ENCODE peak calls at places on chromosomes 7 and 10, in four cellular contexts. One of them, this sample, is unnamed.

GRCh38 chr10:51886438-51887068 is 187.2 kb upstream of the CSTF2T start:
- DNase-seq in HL-60: no peak
- DNase-seq in fibroblast of lung: peak
- DNase-seq in neural progenitor cell: no peak
- DNase-seq in this sample: no peak

GRCh38 chr10:4541292-4541691 is 284.7 kb upstream of the AKR1E2 start:
- DNase-seq in neural progenitor cell: no peak
- DNase-seq in fibroblast of lung: peak
- DNase-seq in HL-60: no peak
- DNase-seq in this sample: peak

GRCh38 chr10:3749597-3750351 is 35.2 kb downstream of the KLF6 start:
- DNase-seq in neural progenitor cell: no peak
- DNase-seq in HL-60: no peak
- DNase-seq in fibroblast of lung: peak
- DNase-seq in this sample: no peak

GRCh38 chr7:45662018-45662417 is 87.8 kb downstream of the ADCY1 start:
- DNase-seq in neural progenitor cell: no peak
- DNase-seq in HL-60: no peak
- DNase-seq in fibroblast of lung: no peak
- DNase-seq in this sample: no peak

GRCh38 chr10:3776796-3777571 is 8.0 kb downstream of the KLF6 start:
- DNase-seq in fibroblast of lung: peak
- DNase-seq in HL-60: no peak
- DNase-seq in neural progenitor cell: no peak
- DNase-seq in this sample: peak

GRCh38 chr10:3400368-3400767 is 227.8 kb upstream of the PITRM1 start:
- DNase-seq in fibroblast of lung: peak
- DNase-seq in neural progenitor cell: no peak
- DNase-seq in HL-60: no peak
- DNase-seq in this sample: no peak

GRCh38 chr10:6109444-6109775 is 20.6 kb downstream of the RBM17 start:
- DNase-seq in neural progenitor cell: no peak
- DNase-seq in HL-60: no peak
- DNase-seq in fibroblast of lung: no peak
- DNase-seq in this sample: no peak

GRCh38 chr10:34415039-34415438 is 400.1 kb downstream of the PARD3 start:
- DNase-seq in neural progenitor cell: no peak
- DNase-seq in HL-60: no peak
- DNase-seq in fibroblast of lung: no peak
- DNase-seq in this sample: no peak

GRCh38 chr10:99916776-99917175 is 93.0 kb downstream of the DNMBP start:
- DNase-seq in fibroblast of lung: no peak
- DNase-seq in neural progenitor cell: no peak
- DNase-seq in HL-60: no peak
- DNase-seq in this sample: no peak

GRCh38 chr7:129635300-129636029 is 23.9 kb downstream of the NRF1 start:
- DNase-seq in HL-60: no peak
- DNase-seq in fibroblast of lung: peak
- DNase-seq in neural progenitor cell: peak
- DNase-seq in this sample: peak

GRCh38 chr10:51501396-51501795 is 198.0 kb downstream of the CSTF2T start:
- DNase-seq in neural progenitor cell: no peak
- DNase-seq in fibroblast of lung: peak
- DNase-seq in HL-60: no peak
- DNase-seq in this sample: no peak

GRCh38 chr7:156684661-156685060 is 44.1 kb downstream of the RNF32 start:
- DNase-seq in HL-60: no peak
- DNase-seq in neural progenitor cell: no peak
- DNase-seq in fibroblast of lung: no peak
- DNase-seq in this sample: no peak

GRCh38 chr7:118000480-118001202 is 127.4 kb upstream of the CTTNBP2 start:
- DNase-seq in fibroblast of lung: no peak
- DNase-seq in HL-60: no peak
- DNase-seq in neural progenitor cell: no peak
- DNase-seq in this sample: no peak

GRCh38 chr7:157087646-157088045 is 51.1 kb upstream of the UBE3C start:
- DNase-seq in fibroblast of lung: no peak
- DNase-seq in HL-60: no peak
- DNase-seq in neural progenitor cell: no peak
- DNase-seq in this sample: no peak

GRCh38 chr10:14674376-14675050 is 100.2 kb downstream of the FAM107B start:
- DNase-seq in fibroblast of lung: no peak
- DNase-seq in HL-60: no peak
- DNase-seq in neural progenitor cell: no peak
- DNase-seq in this sample: no peak

GRCh38 chr10:52526251-52526823 is 212.3 kb downstream of the DKK1 start:
- DNase-seq in HL-60: no peak
- DNase-seq in neural progenitor cell: no peak
- DNase-seq in fibroblast of lung: peak
- DNase-seq in this sample: no peak

GRCh38 chr7:1546909-1547776 is 8.9 kb downstream of the TMEM184A start:
- DNase-seq in neural progenitor cell: no peak
- DNase-seq in HL-60: no peak
- DNase-seq in fibroblast of lung: no peak
- DNase-seq in this sample: no peak

GRCh38 chr7:46363688-46364087 is 442.6 kb upstream of the IGFBP3 start:
- DNase-seq in neural progenitor cell: peak
- DNase-seq in fibroblast of lung: no peak
- DNase-seq in HL-60: no peak
- DNase-seq in this sample: no peak

GRCh38 chr7:67393903-67394302 is 397.3 kb downstream of the TYW1 start:
- DNase-seq in HL-60: no peak
- DNase-seq in neural progenitor cell: no peak
- DNase-seq in fibroblast of lung: no peak
- DNase-seq in this sample: no peak

GRCh38 chr7:41755100-41755499 is 52.2 kb upstream of the INHBA start:
- DNase-seq in neural progenitor cell: no peak
- DNase-seq in fibroblast of lung: no peak
- DNase-seq in HL-60: no peak
- DNase-seq in this sample: no peak

GRCh38 chr10:75347211-75347610 is 54.4 kb downstream of the ZNF503 start:
- DNase-seq in HL-60: no peak
- DNase-seq in fibroblast of lung: no peak
- DNase-seq in neural progenitor cell: no peak
- DNase-seq in this sample: no peak

GRCh38 chr10:130257897-130258296 is 121.7 kb downstream of the GLRX3 start:
- DNase-seq in fibroblast of lung: no peak
- DNase-seq in HL-60: no peak
- DNase-seq in neural progenitor cell: no peak
- DNase-seq in this sample: no peak

GRCh38 chr7:151125835-151126481 is 39.7 kb downstream of the AGAP3 start:
- DNase-seq in fibroblast of lung: no peak
- DNase-seq in HL-60: no peak
- DNase-seq in neural progenitor cell: peak
- DNase-seq in this sample: no peak

GRCh38 chr10:100838986-100839385 is 73.8 kb upstream of the SLF2 start:
- DNase-seq in fibroblast of lung: no peak
- DNase-seq in neural progenitor cell: no peak
- DNase-seq in HL-60: peak
- DNase-seq in this sample: no peak

GRCh38 chr7:76165973-76166403 is 35.7 kb upstream of the SRRM3 start:
- DNase-seq in HL-60: no peak
- DNase-seq in neural progenitor cell: no peak
- DNase-seq in fibroblast of lung: no peak
- DNase-seq in this sample: no peak

GRCh38 chr10:97102441-97102840 is 83.3 kb downstream of the SLIT1 start:
- DNase-seq in fibroblast of lung: no peak
- DNase-seq in HL-60: no peak
- DNase-seq in neural progenitor cell: no peak
- DNase-seq in this sample: no peak

GRCh38 chr10:97099868-97100267 is 85.9 kb downstream of the SLIT1 start:
- DNase-seq in fibroblast of lung: no peak
- DNase-seq in HL-60: no peak
- DNase-seq in neural progenitor cell: no peak
- DNase-seq in this sample: no peak

GRCh38 chr10:97099089-97099488 is 86.7 kb downstream of the SLIT1 start:
- DNase-seq in neural progenitor cell: no peak
- DNase-seq in fibroblast of lung: no peak
- DNase-seq in HL-60: no peak
- DNase-seq in this sample: no peak

GRCh38 chr10:97100657-97101056 is 85.1 kb downstream of the SLIT1 start:
- DNase-seq in fibroblast of lung: no peak
- DNase-seq in neural progenitor cell: no peak
- DNase-seq in HL-60: no peak
- DNase-seq in this sample: no peak

DNA sequence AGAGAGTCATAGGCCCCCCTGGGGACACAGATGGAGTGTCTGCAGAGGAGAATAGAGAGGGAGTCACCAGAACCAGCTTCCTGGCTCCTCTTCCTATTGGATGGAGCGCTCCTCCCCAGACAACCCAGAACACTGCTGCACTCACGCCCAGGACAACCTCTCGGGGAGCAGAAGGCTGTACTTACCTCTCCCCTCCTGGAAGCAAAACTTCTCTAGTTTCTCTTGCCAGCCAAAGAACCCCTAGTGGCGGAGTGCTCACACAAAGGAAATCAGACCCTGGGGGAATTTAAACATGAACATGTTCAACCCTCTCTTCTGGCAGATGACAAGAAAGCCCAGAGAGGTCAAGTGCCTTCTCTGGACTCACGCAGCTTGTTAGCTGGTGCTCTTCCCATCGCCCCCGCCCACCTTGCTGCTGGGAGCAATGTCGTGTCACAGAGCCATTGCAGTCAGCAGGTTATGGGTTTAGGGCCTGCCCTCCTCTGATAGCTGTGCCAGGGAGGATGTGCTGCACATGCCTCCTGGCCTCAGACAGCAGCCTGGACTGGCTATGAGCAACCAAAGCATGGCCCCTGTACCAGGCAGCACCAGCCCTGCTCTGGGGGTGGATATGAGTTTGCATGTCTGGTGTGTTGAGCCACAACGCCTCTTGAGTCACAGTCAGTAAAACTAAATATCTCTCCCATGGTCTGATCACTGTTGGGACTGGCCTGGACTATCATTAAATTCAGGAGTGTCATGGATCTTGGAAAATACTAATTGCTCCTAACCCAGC is 84.4 kb downstream of the SLIT1 start:
- DNase-seq in HL-60: no peak
- DNase-seq in fibroblast of lung: no peak
- DNase-seq in neural progenitor cell: no peak
- DNase-seq in this sample: no peak
- TF ChIP-seq CTCF in HL-60: no peak
- TF ChIP-seq CTCF in fibroblast of lung: no peak
- TF ChIP-seq CTCF in neural progenitor cell: peak
- TF ChIP-seq CTCF in this sample: no peak

GRCh38 chr10:28492093-28492492 is 40.8 kb upstream of the WAC start:
- DNase-seq in HL-60: peak
- DNase-seq in neural progenitor cell: no peak
- DNase-seq in fibroblast of lung: peak
- DNase-seq in this sample: no peak
- H3K4me3 ChIP-seq in HL-60: peak
- H3K4me3 ChIP-seq in neural progenitor cell: no peak
- H3K4me3 ChIP-seq in fibroblast of lung: no peak
- H3K4me3 ChIP-seq in this sample: no peak

GRCh38 chr7:17062433-17063383 is 180.9 kb upstream of the AGR3 start:
- DNase-seq in neural progenitor cell: no peak
- DNase-seq in fibroblast of lung: no peak
- DNase-seq in HL-60: no peak
- DNase-seq in this sample: no peak
- TF ChIP-seq CTCF in neural progenitor cell: peak
- TF ChIP-seq CTCF in fibroblast of lung: peak
- TF ChIP-seq CTCF in HL-60: no peak
- TF ChIP-seq CTCF in this sample: no peak

GRCh38 chr10:58802047-58802446 is 289.4 kb downstream of the BICC1 start:
- DNase-seq in neural progenitor cell: no peak
- DNase-seq in HL-60: no peak
- DNase-seq in fibroblast of lung: no peak
- DNase-seq in this sample: no peak
- H3K4me3 ChIP-seq in neural progenitor cell: no peak
- H3K4me3 ChIP-seq in HL-60: no peak
- H3K4me3 ChIP-seq in fibroblast of lung: no peak
- H3K4me3 ChIP-seq in this sample: no peak

GRCh38 chr10:114682532-114682931 is 24.5 kb upstream of the ABLIM1 start:
- DNase-seq in HL-60: no peak
- DNase-seq in neural progenitor cell: no peak
- DNase-seq in fibroblast of lung: peak
- DNase-seq in this sample: no peak
- TF ChIP-seq CTCF in HL-60: no peak
- TF ChIP-seq CTCF in neural progenitor cell: no peak
- TF ChIP-seq CTCF in fibroblast of lung: no peak
- TF ChIP-seq CTCF in this sample: no peak

GRCh38 chr10:42868530-42868929 is 85.9 kb downstream of the BMS1 start:
- DNase-seq in neural progenitor cell: no peak
- DNase-seq in fibroblast of lung: no peak
- DNase-seq in HL-60: no peak
- DNase-seq in this sample: no peak
- H3K4me3 ChIP-seq in neural progenitor cell: no peak
- H3K4me3 ChIP-seq in fibroblast of lung: no peak
- H3K4me3 ChIP-seq in HL-60: no peak
- H3K4me3 ChIP-seq in this sample: no peak

GRCh38 chr10:19683965-19684364 is 132.3 kb upstream of the PLXDC2 start:
- DNase-seq in HL-60: no peak
- DNase-seq in fibroblast of lung: no peak
- DNase-seq in neural progenitor cell: no peak
- DNase-seq in this sample: no peak
- TF ChIP-seq CTCF in HL-60: no peak
- TF ChIP-seq CTCF in fibroblast of lung: peak
- TF ChIP-seq CTCF in neural progenitor cell: peak
- TF ChIP-seq CTCF in this sample: no peak

GRCh38 chr7:141872931-141873330 is 31.6 kb upstream of the PRSS37 start:
- DNase-seq in HL-60: no peak
- DNase-seq in neural progenitor cell: no peak
- DNase-seq in fibroblast of lung: no peak
- DNase-seq in this sample: no peak

GRCh38 chr7:141877365-141877764 is 36.1 kb upstream of the PRSS37 start:
- DNase-seq in neural progenitor cell: no peak
- DNase-seq in HL-60: no peak
- DNase-seq in fibroblast of lung: no peak
- DNase-seq in this sample: no peak

GRCh38 chr7:141875453-141875852 is 34.2 kb upstream of the PRSS37 start:
- DNase-seq in neural progenitor cell: no peak
- DNase-seq in fibroblast of lung: no peak
- DNase-seq in HL-60: peak
- DNase-seq in this sample: no peak

GRCh38 chr7:141876371-141876770 is 35.1 kb upstream of the PRSS37 start:
- DNase-seq in HL-60: no peak
- DNase-seq in neural progenitor cell: no peak
- DNase-seq in fibroblast of lung: no peak
- DNase-seq in this sample: no peak

DNA sequence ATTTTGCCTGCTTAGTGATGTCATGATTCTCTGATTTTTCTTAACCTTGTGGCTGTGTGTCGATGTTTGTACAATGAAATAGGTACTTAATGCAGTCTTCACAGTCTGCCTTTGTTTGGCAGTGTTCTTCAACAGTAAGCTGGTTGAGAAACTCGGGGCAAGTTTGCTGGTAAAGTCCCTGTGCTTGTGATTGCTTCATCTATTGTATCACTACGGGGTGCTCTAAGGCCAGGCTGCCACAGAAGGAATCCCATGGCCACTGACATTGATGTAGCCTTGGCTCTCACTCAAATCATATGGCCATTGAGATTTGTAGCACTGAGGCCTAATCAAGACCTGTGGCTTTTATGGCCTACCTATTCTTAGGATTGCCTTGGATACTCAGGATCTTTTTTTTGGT is 33.5 kb upstream of the PRSS37 start:
- DNase-seq in HL-60: peak
- DNase-seq in neural progenitor cell: no peak
- DNase-seq in fibroblast of lung: no peak
- DNase-seq in this sample: no peak
- H3K4me3 ChIP-seq in HL-60: no peak
- H3K4me3 ChIP-seq in neural progenitor cell: no peak
- H3K4me3 ChIP-seq in fibroblast of lung: no peak
- H3K4me3 ChIP-seq in this sample: no peak